ENCODE peak calls at places on chromosomes 11 and 22, in four cellular contexts. F is NCI-H1092, Y is MCF 10A, S is kidney. P is an unnamed sample.
A peak's percentile ranks its signal among the peaks of the same experiment; 100 is the strongest.

GRCh38 chr11:115500547-115501503 is 3.4 kb downstream of the CADM1 start:
- DNase-seq in S (no peak), Y (no peak), F (no peak), P (no peak)

GRCh38 chr11:128518493-128519207 is 68.7 kb downstream of the ETS1 start:
- DNase-seq in S (no peak), Y (no peak), F (no peak), P (no peak)

GRCh38 chr11:76791861-76792260 is 8.7 kb downstream of the TSKU start:
- DNase-seq in Y (peak; percentile 90), S (no peak), F (no peak), P (no peak)

GRCh38 chr11:124865902-124866851 is 945 bp downstream of the ROBO3 start:
- DNase-seq in S (peak; percentile 75), Y (peak; percentile 13), F (no peak), P (peak; percentile 21)

GRCh38 chr11:87778341-87778740 is 396.9 kb downstream of the RAB38 start:
- DNase-seq in S (no peak), Y (peak; percentile 6), F (no peak), P (no peak)

GRCh38 chr11:117295438-117296137 is 4.4 kb downstream of the BACE1-AS start:
- DNase-seq in Y (no peak), S (no peak), F (no peak), P (no peak)

GRCh38 chr11:66844496-66845142 is 1.4 kb downstream of the RCE1 start:
- DNase-seq in F (no peak), Y (no peak), S (peak; percentile 60), P (no peak)

GRCh38 chr11:66015936-66016792 is 4.4 kb downstream of the CST6 start:
- DNase-seq in S (peak; percentile 59), F (no peak), Y (no peak), P (no peak)

GRCh38 chr22:20080776-20081654 is 974 bp downstream of the DGCR8 start:
- DNase-seq in F (peak; percentile 18), Y (peak; percentile 49), S (peak; percentile 77), P (no peak)

P was measured in T follicular helper cell.